ENCODE peak calls at places on chromosome 1, in ten cellular contexts. E is body of pancreas, N is GM23248, I is lower lobe of right lung, U is brain microvascular endothelial cell, J is suprapubic skin, K is fibroblast of lung, Y is foreskin keratinocyte, T is cardiac muscle cell, M is A549. S is an unnamed sample.

GRCh38 chr1:26306290-26307221 is at the start of gene UBXN11:
- DNase-seq in E (peak), N (peak), I (peak), U (peak), J (peak), K (peak), Y (peak), T (peak), M (peak), S (peak)

GRCh38 chr1:186848509-186849130 is 19.9 kb downstream of the PLA2G4A start:
- DNase-seq in E (no peak), N (no peak), I (no peak), U (peak), J (no peak), K (no peak), Y (no peak), T (no peak), M (peak), S (no peak)

GRCh38 chr1:101293461-101294045 is 56.7 kb downstream of the S1PR1 start:
- DNase-seq in E (no peak), N (no peak), I (no peak), U (peak), J (no peak), K (peak), Y (peak), T (no peak), M (no peak), S (no peak)

GRCh38 chr1:77948841-77949424 is 29.9 kb downstream of the FUBP1 start:
- DNase-seq in E (peak), N (peak), I (no peak), U (peak), J (no peak), K (peak), Y (peak), T (peak), M (peak), S (no peak)

GRCh38 chr1:56248138-56248537 is 331.2 kb downstream of the PLPP3 start:
- DNase-seq in E (no peak), N (no peak), I (no peak), U (no peak), J (no peak), K (no peak), Y (no peak), T (no peak), M (no peak), S (no peak)

GRCh38 chr1:94606471-94606870 is 64.9 kb upstream of the F3 start:
- DNase-seq in E (no peak), N (no peak), I (no peak), U (no peak), J (no peak), K (no peak), Y (no peak), T (no peak), M (no peak), S (no peak)

GRCh38 chr1:94329986-94330385 is 88.2 kb upstream of the ABCD3 start:
- DNase-seq in E (no peak), N (peak), I (no peak), U (peak), J (no peak), K (peak), Y (no peak), T (no peak), M (peak), S (no peak)

GRCh38 chr1:209246660-209247059 is 336.9 kb upstream of the CAMK1G start:
- DNase-seq in E (no peak), N (peak), I (no peak), U (peak), J (no peak), K (peak), Y (peak), T (no peak), M (peak), S (no peak)

GRCh38 chr1:38834221-38834782 is 25.3 kb downstream of the RRAGC start:
- DNase-seq in E (no peak), N (no peak), I (no peak), U (no peak), J (no peak), K (no peak), Y (no peak), T (no peak), M (no peak), S (no peak)
- H3K27ac ChIP-seq in E (no peak), N (no peak), I (no peak), U (no peak), J (no peak), K (no peak), Y (no peak), T (no peak), M (no peak), S (no peak)

GRCh38 chr1:167728818-167729410 is 7.1 kb downstream of the MPZL1 start:
- DNase-seq in E (no peak), N (no peak), I (no peak), U (peak), J (no peak), K (peak), Y (no peak), T (no peak), M (no peak), S (no peak)
- H3K27ac ChIP-seq in E (no peak), N (no peak), I (no peak), U (no peak), J (no peak), K (no peak), Y (no peak), T (no peak), M (no peak), S (no peak)

GRCh38 chr1:231395051-231395995 is 26.8 kb downstream of the EGLN1 start:
- DNase-seq in E (peak), N (peak), I (no peak), U (peak), J (no peak), K (peak), Y (peak), T (peak), M (peak), S (peak)

GRCh38 chr1:231393668-231394067 is 28.4 kb downstream of the EGLN1 start:
- DNase-seq in E (no peak), N (no peak), I (no peak), U (no peak), J (no peak), K (no peak), Y (no peak), T (peak), M (peak), S (no peak)

GRCh38 chr1:231397882-231398671 is 24.0 kb downstream of the EGLN1 start:
- DNase-seq in E (no peak), N (no peak), I (no peak), U (no peak), J (no peak), K (no peak), Y (no peak), T (no peak), M (no peak), S (no peak)

GRCh38 chr1:231396643-231397042 is 25.4 kb downstream of the EGLN1 start:
- DNase-seq in E (no peak), N (no peak), I (no peak), U (no peak), J (no peak), K (no peak), Y (no peak), T (no peak), M (no peak), S (no peak)

DNA sequence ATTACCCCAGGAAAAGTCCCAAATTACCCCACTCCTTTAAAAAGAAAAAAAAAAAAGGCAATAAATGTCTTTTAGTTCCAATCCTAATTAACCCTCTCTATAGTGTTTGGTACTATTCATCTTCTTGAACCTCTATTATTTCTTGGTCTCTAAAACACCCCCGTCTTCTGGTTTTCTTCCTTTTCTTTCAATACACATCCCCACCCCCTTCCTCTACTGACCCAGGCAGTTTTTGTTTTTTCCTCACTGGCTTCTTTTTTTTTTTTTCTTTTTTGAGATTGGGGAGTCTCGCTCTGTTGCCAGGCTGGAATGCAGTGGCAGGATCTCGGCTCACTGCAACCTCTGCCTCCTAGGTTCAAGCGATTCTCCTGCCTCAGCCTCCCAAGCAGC is 26.1 kb downstream of the EGLN1 start:
- DNase-seq in E (no peak), N (no peak), I (no peak), U (no peak), J (no peak), K (no peak), Y (no peak), T (no peak), M (no peak), S (no peak)
- H3K27ac ChIP-seq in E (peak), N (peak), I (no peak), U (peak), J (peak), K (peak), Y (peak), T (peak), M (peak), S (peak)

DNA sequence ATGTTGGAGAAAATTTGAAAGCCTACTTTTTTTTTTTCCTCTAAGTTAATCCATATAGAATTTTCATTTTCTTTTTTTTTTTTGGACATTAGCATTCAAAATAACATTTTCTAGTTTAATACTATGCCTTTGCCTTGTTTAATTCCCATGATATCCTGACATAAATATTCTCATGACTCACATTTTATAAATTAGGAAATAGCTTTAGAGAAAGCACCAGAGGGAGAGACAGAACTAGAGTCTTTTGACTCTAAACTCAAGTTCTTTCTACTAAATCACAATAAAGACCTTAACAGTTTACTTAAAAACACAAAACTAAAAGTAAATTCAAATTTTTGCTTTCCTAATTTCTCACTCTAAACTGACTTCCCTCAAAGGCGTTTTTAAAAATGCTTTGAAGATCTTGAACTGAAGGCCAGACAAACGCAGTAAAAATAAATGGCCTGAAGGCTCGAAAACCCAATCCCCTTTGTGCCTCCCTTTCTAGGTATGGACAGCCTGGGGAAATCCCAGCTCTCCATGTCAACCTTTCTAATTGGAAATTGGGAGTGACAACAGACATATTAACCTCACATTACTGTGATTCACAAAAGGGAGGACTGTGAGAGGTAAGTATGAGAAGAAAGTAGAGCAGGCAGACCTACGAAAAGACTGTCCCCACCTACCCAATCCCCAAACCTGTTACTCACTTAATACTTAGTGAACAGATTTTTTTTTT is 104.6 kb downstream of the ENAH start:
- DNase-seq in E (no peak), N (peak), I (no peak), U (no peak), J (no peak), K (no peak), Y (no peak), T (no peak), M (no peak), S (no peak)
- H3K27ac ChIP-seq in E (no peak), N (no peak), I (no peak), U (no peak), J (no peak), K (no peak), Y (no peak), T (no peak), M (no peak), S (no peak)

DNA sequence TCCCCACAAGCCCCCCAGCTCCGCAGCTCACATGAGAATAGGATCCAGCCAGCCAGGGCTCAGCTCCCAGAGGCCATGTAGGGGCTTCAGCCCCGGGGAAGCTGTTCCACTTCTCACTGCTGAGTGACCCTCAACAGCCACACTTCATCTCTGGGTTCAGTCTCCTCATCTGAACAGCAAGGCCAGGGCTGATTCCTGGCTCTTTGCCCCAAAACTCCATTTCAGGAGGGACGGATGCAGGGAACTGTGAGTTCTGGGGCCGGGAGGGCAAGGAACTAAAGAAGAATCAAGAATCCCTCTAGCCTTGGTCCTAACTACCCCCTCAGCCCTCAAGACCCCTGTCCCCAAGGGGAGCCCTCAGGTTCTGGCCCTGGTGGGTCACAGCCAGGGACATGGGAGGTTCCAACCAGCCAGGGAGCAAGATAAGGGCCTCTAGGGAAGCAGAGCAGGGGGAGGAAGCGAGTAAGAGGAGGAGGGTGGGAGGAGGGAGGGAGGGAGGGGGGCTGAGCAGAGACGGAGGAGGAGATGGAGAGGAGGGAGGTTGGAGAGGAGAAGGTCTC is 13.1 kb downstream of the SDC3 start:
- DNase-seq in E (no peak), N (no peak), I (no peak), U (no peak), J (no peak), K (no peak), Y (no peak), T (no peak), M (no peak), S (no peak)
- H3K27ac ChIP-seq in E (no peak), N (no peak), I (no peak), U (no peak), J (no peak), K (no peak), Y (no peak), T (peak), M (no peak), S (no peak)

DNA sequence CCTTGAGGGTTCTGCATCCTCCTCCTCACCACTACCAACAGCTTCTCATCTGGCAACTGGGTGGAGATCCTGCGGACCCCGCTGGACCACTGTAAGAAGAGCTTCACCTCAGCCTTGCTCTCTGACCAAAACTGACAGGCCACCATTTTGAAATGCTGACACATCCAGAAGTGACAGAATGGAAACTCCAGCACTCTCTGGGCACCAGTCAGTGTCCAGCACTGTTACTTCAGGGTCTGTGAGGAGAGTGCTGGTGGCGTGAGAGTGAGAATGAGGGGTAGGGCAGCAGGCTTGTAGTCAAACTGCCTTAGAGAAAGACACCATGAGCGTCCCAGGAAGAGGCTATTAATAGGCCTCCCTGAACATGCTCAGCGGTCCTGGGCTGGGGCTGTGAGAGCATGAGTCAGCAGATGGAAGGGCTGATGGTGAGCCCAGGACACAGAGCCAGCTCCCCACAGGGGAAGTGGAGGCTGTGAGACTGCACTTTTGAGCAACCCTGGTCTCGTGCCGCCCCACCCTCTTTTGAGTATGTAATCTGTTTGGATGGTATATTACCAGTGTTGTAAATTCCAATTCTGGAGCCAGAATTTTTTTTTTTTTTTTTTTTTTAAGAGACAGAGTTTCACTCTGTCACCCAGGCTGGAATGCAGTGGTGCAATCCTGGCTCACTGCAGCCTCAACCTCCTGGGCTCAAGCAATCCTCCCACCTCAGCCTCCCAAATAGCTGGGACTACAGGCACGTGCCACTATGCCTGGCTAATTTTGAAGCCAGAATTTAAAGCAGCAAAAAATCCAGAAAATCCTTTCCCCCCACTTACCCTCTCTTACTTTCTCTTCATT is 34.4 kb upstream of the SLC30A1 start:
- DNase-seq in E (peak), N (peak), I (peak), U (peak), J (peak), K (peak), Y (peak), T (peak), M (peak), S (peak)
- H3K27ac ChIP-seq in E (no peak), N (peak), I (peak), U (peak), J (peak), K (peak), Y (no peak), T (peak), M (peak), S (no peak)